ENCODE peak calls at places on chromosomes 16 and 17, in ten cellular contexts. T, L, V, P, X, Q, N, H, S and F are unnamed samples.

GRCh38 chr16:81810894-81811538 is 31.9 kb downstream of the PLCG2 start:
- DNase-seq in T (no peak), L (no peak), V (no peak), P (peak), X (no peak), Q (peak), N (no peak), H (no peak), S (peak), F (no peak)

GRCh38 chr16:21260870-21261791 is 17.0 kb downstream of the CRYM start:
- DNase-seq in T (no peak), L (no peak), V (peak), P (no peak), X (peak), Q (no peak), N (no peak), H (no peak), S (no peak), F (no peak)

GRCh38 chr17:38654411-38655398 is 20.1 kb downstream of the EPOP start:
- DNase-seq in T (peak), L (no peak), V (no peak), P (no peak), X (no peak), Q (peak), N (no peak), H (no peak), S (peak), F (no peak)

GRCh38 chr16:20826039-20826566 is 19.8 kb downstream of the REXO5 start:
- DNase-seq in T (no peak), L (no peak), V (no peak), P (no peak), X (no peak), Q (no peak), N (no peak), H (no peak), S (no peak), F (no peak)

GRCh38 chr17:50206604-50207293 is 5.3 kb upstream of the COL1A1 start:
- DNase-seq in T (peak), L (no peak), V (no peak), P (no peak), X (no peak), Q (no peak), N (no peak), H (no peak), S (no peak), F (no peak)

GRCh38 chr17:81046770-81047359 is 11.9 kb downstream of the BAIAP2 start:
- DNase-seq in T (no peak), L (no peak), V (no peak), P (no peak), X (no peak), Q (no peak), N (no peak), H (no peak), S (no peak), F (no peak)

GRCh38 chr17:31680126-31680525 is 178.9 kb downstream of the COPRS start:
- DNase-seq in T (no peak), L (no peak), V (no peak), P (no peak), X (no peak), Q (peak), N (no peak), H (no peak), S (peak), F (no peak)

GRCh38 chr17:57874434-57875108 is 24.7 kb upstream of the MRPS23 start:
- DNase-seq in T (peak), L (peak), V (no peak), P (no peak), X (no peak), Q (no peak), N (no peak), H (peak), S (no peak), F (peak)

GRCh38 chr16:65212240-65212639 is 90.4 kb upstream of the CDH11 start:
- DNase-seq in T (no peak), L (no peak), V (no peak), P (no peak), X (no peak), Q (no peak), N (no peak), H (no peak), S (no peak), F (no peak)

GRCh38 chr17:81253358-81254131 is 14.4 kb downstream of the NDUFAF8 start:
- DNase-seq in T (peak), L (peak), V (peak), P (peak), X (peak), Q (no peak), N (no peak), H (peak), S (peak), F (no peak)

GRCh38 chr16:6573577-6573976 is 759.1 kb upstream of the RBFOX1 start:
- DNase-seq in T (no peak), L (no peak), V (no peak), P (no peak), X (no peak), Q (no peak), N (no peak), H (peak), S (no peak), F (no peak)

GRCh38 chr16:56102159-56102798 is 89.0 kb upstream of the GNAO1 start:
- DNase-seq in T (no peak), L (no peak), V (no peak), P (no peak), X (no peak), Q (no peak), N (no peak), H (no peak), S (no peak), F (no peak)

GRCh38 chr17:39676198-39676819 is 8.1 kb downstream of the PNMT start:
- DNase-seq in T (no peak), L (no peak), V (no peak), P (peak), X (no peak), Q (peak), N (no peak), H (no peak), S (no peak), F (no peak)

GRCh38 chr17:54269886-54270285 is 447.2 kb downstream of the KIF2B start:
- DNase-seq in T (no peak), L (no peak), V (no peak), P (no peak), X (peak), Q (no peak), N (peak), H (no peak), S (no peak), F (no peak)

GRCh38 chr16:25925466-25925865 is 233.7 kb downstream of the HS3ST4 start:
- DNase-seq in T (no peak), L (no peak), V (no peak), P (no peak), X (no peak), Q (no peak), N (no peak), H (no peak), S (no peak), F (no peak)

GRCh38 chr17:7632492-7632894 is 2.6 kb downstream of the SHBG start:
- DNase-seq in T (peak), L (no peak), V (no peak), P (peak), X (peak), Q (no peak), N (no peak), H (no peak), S (peak), F (no peak)

GRCh38 chr17:79654350-79654959 is 43.6 kb upstream of the RBFOX3 start:
- DNase-seq in T (no peak), L (no peak), V (no peak), P (no peak), X (no peak), Q (no peak), N (no peak), H (no peak), S (no peak), F (no peak)

GRCh38 chr17:44541884-44542581 is 15.3 kb upstream of the FZD2 start:
- DNase-seq in T (peak), L (no peak), V (no peak), P (peak), X (no peak), Q (no peak), N (no peak), H (no peak), S (no peak), F (no peak)

GRCh38 chr16:84677017-84677803 is 22.6 kb upstream of the USP10 start:
- DNase-seq in T (no peak), L (no peak), V (no peak), P (no peak), X (no peak), Q (no peak), N (no peak), H (no peak), S (no peak), F (no peak)

GRCh38 chr17:7354262-7354781 is 634 bp upstream of the TMEM95 start:
- DNase-seq in T (no peak), L (no peak), V (no peak), P (no peak), X (peak), Q (no peak), N (peak), H (no peak), S (no peak), F (no peak)

GRCh38 chr17:58262149-58262548 is 18.6 kb downstream of the MPO start:
- DNase-seq in T (no peak), L (no peak), V (no peak), P (no peak), X (no peak), Q (no peak), N (no peak), H (no peak), S (no peak), F (no peak)

GRCh38 chr17:74738051-74738996 is 1.3 kb downstream of the RAB37 start:
- DNase-seq in T (no peak), L (no peak), V (no peak), P (peak), X (no peak), Q (peak), N (no peak), H (no peak), S (peak), F (no peak)

GRCh38 chr17:72104164-72104862 is 16.5 kb upstream of the SOX9 start:
- DNase-seq in T (no peak), L (no peak), V (no peak), P (no peak), X (no peak), Q (no peak), N (no peak), H (no peak), S (no peak), F (no peak)

GRCh38 chr16:2761472-2761871 is 9.0 kb downstream of the SRRM2 start:
- DNase-seq in T (no peak), L (no peak), V (no peak), P (no peak), X (no peak), Q (no peak), N (no peak), H (no peak), S (no peak), F (no peak)

GRCh38 chr16:80113876-80114574 is 426.8 kb upstream of the DYNLRB2 start:
- DNase-seq in T (no peak), L (no peak), V (no peak), P (no peak), X (no peak), Q (no peak), N (peak), H (no peak), S (no peak), F (no peak)

DNA sequence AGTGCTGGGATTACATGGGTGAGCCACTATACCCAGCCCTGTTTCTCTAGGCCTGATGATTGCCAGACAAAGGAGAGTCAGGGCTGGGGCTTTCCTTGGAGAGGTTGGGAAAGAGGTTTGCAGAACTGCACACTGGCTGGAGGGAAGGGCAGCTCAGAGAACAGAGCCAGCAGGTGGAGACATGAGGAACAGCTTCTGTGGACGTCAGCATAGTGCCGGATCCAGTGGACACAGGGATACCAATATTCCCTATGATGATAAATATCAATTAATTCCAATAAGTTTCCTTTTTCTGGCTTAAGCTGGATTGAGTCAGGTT is 43.2 kb upstream of the SCNN1B start:
- DNase-seq in T (no peak), L (no peak), V (no peak), P (no peak), X (no peak), Q (no peak), N (no peak), H (no peak), S (no peak), F (no peak)
- TF ChIP-seq CTCF in T (no peak), L (no peak), V (no peak), P (no peak), X (no peak), Q (no peak), N (no peak), H (no peak), S (no peak), F (no peak)

GRCh38 chr17:11300738-11301137 is 59.7 kb downstream of the SHISA6 start:
- DNase-seq in T (no peak), L (no peak), V (no peak), P (no peak), X (no peak), Q (no peak), N (no peak), H (no peak), S (no peak), F (no peak)

GRCh38 chr17:11305524-11305923 is 64.5 kb downstream of the SHISA6 start:
- DNase-seq in T (no peak), L (no peak), V (no peak), P (no peak), X (no peak), Q (no peak), N (no peak), H (no peak), S (no peak), F (no peak)

GRCh38 chr17:11304568-11304967 is 63.6 kb downstream of the SHISA6 start:
- DNase-seq in T (no peak), L (no peak), V (no peak), P (no peak), X (no peak), Q (no peak), N (no peak), H (no peak), S (no peak), F (no peak)

GRCh38 chr17:11302395-11302932 is 61.5 kb downstream of the SHISA6 start:
- DNase-seq in T (no peak), L (no peak), V (no peak), P (no peak), X (no peak), Q (no peak), N (no peak), H (peak), S (no peak), F (no peak)

DNA sequence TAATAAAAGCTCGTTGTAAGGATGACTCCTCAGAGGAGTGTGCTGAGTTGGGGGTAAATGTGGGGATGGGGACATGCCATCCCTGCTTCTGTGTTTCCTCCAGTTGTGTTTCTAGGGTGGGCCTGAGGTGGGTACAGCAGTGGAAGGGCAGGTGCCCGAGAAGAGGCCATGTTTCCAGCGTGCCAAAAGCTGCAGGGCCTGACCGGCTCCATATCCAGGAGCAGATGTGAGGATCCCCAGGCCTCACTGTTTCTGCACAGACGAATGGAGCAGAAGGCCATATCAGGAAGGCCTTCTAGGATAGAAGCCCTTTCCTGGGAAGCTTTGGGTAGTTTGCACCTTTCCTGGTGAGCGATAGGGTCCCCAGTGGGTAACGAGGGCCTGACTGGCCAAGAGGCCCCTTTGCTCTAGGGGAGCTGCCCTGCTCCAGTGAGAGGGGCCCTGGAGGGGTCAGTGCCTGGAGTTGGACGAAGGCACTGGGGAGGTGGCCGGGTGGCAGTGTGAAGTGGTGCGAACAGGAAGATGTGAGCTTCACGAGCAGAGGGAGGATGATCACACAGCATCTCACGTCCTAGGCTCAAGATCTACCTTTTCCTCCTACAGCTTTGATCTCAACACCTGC is 62.9 kb downstream of the SHISA6 start:
- DNase-seq in T (no peak), L (no peak), V (no peak), P (no peak), X (no peak), Q (no peak), N (no peak), H (no peak), S (no peak), F (no peak)
- TF ChIP-seq CTCF in T (no peak), L (no peak), V (no peak), P (no peak), X (no peak), Q (no peak), N (no peak), H (no peak), S (no peak), F (no peak)

GRCh38 chr17:29107933-29108805 is 65.2 kb downstream of the PIPOX start:
- DNase-seq in T (no peak), L (no peak), V (no peak), P (no peak), X (peak), Q (no peak), N (no peak), H (no peak), S (no peak), F (no peak)
- TF ChIP-seq CTCF in T (no peak), L (no peak), V (no peak), P (no peak), X (no peak), Q (no peak), N (no peak), H (no peak), S (no peak), F (no peak)

DNA sequence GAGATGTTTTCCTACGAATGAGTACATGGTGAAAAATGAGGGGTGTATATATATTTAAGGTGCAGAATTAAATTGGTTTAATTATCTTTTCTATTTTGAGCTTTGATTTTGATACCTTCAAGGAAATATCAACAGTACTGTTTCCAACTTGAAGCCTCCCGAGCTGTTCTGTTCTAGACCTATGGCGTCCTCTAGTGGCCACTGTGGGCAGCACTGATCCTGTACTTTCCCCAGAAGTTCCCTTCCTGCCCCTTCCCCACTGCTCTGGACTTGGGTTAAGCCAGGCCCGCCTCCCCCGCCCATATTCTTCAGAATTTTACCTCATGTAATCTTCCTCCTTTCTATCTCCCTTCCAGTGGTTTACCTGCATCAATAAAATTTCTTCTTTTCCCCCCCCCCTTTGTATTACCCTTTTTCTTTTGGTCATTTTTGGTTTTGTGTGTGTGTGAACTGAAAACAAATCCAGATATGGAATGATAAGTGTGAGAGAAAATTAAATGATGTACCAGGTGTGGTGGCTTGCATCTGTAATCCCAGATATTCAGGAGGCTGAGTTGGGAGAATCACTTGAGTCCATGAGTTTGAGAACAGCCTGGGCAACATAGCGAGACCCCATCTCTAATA is 1643.5 kb downstream of the TP53TG3F start:
- DNase-seq in T (no peak), L (no peak), V (peak), P (peak), X (no peak), Q (no peak), N (no peak), H (no peak), S (no peak), F (no peak)
- TF ChIP-seq CTCF in T (peak), L (no peak), V (peak), P (peak), X (no peak), Q (peak), N (no peak), H (no peak), S (no peak), F (no peak)

DNA sequence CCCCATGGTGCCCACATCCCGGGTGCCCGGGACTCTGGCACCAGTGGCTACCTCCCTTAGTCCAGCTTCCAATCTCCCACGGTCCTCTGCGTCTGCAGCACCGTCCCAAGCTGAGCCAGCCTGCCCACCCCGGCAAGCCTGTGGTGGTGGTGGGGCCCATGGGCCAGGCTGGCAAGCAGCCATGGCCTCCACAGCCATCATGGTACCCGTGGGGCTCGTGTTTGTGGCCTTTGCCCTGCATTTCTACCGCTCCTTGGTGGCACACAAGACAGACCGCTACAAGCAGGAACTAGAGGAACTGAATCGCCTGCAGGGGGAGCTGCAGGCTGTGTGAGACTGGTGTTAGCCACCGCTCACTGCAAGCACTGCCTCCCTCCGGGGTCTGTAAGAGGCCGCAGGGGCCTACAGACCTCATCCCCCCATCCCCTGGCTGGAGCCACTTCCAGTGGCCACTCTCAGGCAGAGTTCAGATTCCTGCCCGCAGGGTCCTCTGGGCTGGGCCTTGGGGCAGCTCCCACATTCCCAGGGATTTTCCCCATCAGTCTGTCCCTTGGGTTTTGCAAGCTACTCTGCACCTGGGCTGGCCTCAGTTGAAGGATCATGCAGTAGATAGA is 3.9 kb upstream of the SETD1A start:
- DNase-seq in T (peak), L (no peak), V (no peak), P (peak), X (no peak), Q (peak), N (peak), H (peak), S (no peak), F (peak)
- TF ChIP-seq CTCF in T (peak), L (no peak), V (peak), P (peak), X (peak), Q (peak), N (no peak), H (peak), S (peak), F (peak)

GRCh38 chr16:88613293-88613692 is 25.1 kb upstream of the IL17C start:
- DNase-seq in T (no peak), L (no peak), V (no peak), P (no peak), X (no peak), Q (no peak), N (no peak), H (no peak), S (no peak), F (no peak)
- TF ChIP-seq CTCF in T (no peak), L (no peak), V (no peak), P (no peak), X (no peak), Q (no peak), N (no peak), H (no peak), S (no peak), F (no peak)

DNA sequence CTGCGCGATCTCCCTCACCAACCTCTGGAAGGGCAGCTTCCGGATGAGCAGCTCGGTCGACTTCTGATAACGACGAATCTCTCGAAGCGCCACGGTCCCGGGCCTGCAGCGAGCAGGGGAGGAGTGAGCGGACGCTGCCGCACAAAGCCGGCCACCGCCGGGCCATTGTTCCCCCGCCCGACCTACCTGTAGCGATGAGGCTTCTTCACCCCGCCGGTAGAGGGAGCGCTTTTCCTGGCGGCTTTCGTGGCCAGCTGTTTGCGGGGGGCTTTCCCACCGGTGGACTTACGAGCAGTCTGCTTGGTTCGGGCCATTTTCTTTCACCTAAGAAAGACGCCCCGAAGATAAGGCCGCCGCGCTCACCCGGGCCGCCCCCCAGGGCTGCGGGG is 5.8 kb upstream of the UNK start:
- DNase-seq in T (peak), L (no peak), V (no peak), P (peak), X (no peak), Q (no peak), N (no peak), H (no peak), S (no peak), F (no peak)
- TF ChIP-seq CTCF in T (peak), L (no peak), V (peak), P (peak), X (peak), Q (peak), N (no peak), H (peak), S (peak), F (peak)